ENCODE peak calls at places on chromosome 17, in five cellular contexts. S is right lobe of liver, O is cardiac fibroblast, Q is esophagus squamous epithelium, I is progenitor cell of endocrine pancreas. M is an unnamed sample.

GRCh38 chr17:10295728-10296343 is 77.0 kb downstream of the MYH13 start:
- DNase-seq in Q (no peak), O (peak; percentile 67), I (peak; percentile 58), S (no peak), M (peak; percentile 28)

GRCh38 chr17:19391432-19391831 is 4.4 kb upstream of the MFAP4 start:
- DNase-seq in O (no peak), Q (no peak), S (no peak), I (no peak), M (no peak)

GRCh38 chr17:31726980-31727427 is 132.0 kb downstream of the COPRS start:
- DNase-seq in I (no peak), O (peak; percentile 49), Q (no peak), S (no peak), M (no peak)

GRCh38 chr17:17757391-17757791 is 76.1 kb downstream of the RAI1 start:
- DNase-seq in Q (no peak), O (no peak), I (no peak), S (no peak), M (no peak)

GRCh38 chr17:77815127-77815905 is 143.2 kb upstream of the TNRC6C start:
- DNase-seq in I (no peak), Q (no peak), O (no peak), S (no peak), M (no peak)

GRCh38 chr17:80498242-80498919 is 22.0 kb upstream of the NPTX1 start:
- DNase-seq in Q (no peak), O (peak; percentile 45), S (no peak), I (no peak), M (no peak)

GRCh38 chr17:55351027-55351625 is 70.5 kb downstream of the MMD start:
- DNase-seq in Q (no peak), I (no peak), S (no peak), O (no peak), M (no peak)

GRCh38 chr17:66549731-66550207 is 247.4 kb downstream of the PRKCA start:
- DNase-seq in S (no peak), O (peak; percentile 78), Q (no peak), I (no peak), M (no peak)

GRCh38 chr17:63950940-63951907 is 19.1 kb upstream of the CD79B start:
- DNase-seq in Q (no peak), I (peak; percentile 58), S (no peak), O (no peak), M (peak; percentile 77)

GRCh38 chr17:56165017-56165720 is 11.9 kb downstream of the ANKFN1 start:
- DNase-seq in S (no peak), I (no peak), Q (no peak), O (peak; percentile 12), M (no peak)

GRCh38 chr17:4083173-4083572 is 59.7 kb downstream of the ZZEF1 start:
- DNase-seq in S (no peak), Q (no peak), O (no peak), I (no peak), M (no peak)

GRCh38 chr17:62740066-62740465 is 68.0 kb downstream of the MARCHF10 start:
- DNase-seq in Q (no peak), S (no peak), I (no peak), O (no peak), M (no peak)

GRCh38 chr17:59378621-59379194 is 47.3 kb downstream of the YPEL2 start:
- DNase-seq in Q (no peak), O (peak; percentile 94), S (no peak), I (no peak), M (no peak)

GRCh38 chr17:83179378-83179777 is 100.0 kb downstream of the METRNL start:
- DNase-seq in O (no peak), S (peak; percentile 31), I (no peak), Q (no peak), M (no peak)

GRCh38 chr17:82598256-82599011 is 49.8 kb downstream of the WDR45B start:
- DNase-seq in I (no peak), Q (no peak), O (peak; percentile 79), S (peak; percentile 60), M (no peak)

GRCh38 chr17:42386784-42387183 is 1.5 kb downstream of the STAT3 start:
- DNase-seq in Q (no peak), I (no peak), S (no peak), O (no peak), M (no peak)

GRCh38 chr17:77388384-77389306 is 247.9 kb downstream of the SEC14L1 start:
- DNase-seq in S (peak; percentile 93), Q (no peak), O (peak; percentile 64), I (no peak), M (no peak)

GRCh38 chr17:79620207-79621038 is 9.6 kb upstream of the RBFOX3 start:
- DNase-seq in O (no peak), I (no peak), S (peak; percentile 40), Q (no peak), M (no peak)

GRCh38 chr17:32971171-32971570 is 20.5 kb upstream of the SPACA3 start:
- DNase-seq in S (no peak), Q (no peak), O (peak; percentile 68), I (no peak), M (no peak)

GRCh38 chr17:13813347-13814240 is 211.9 kb upstream of the HS3ST3A1 start:
- DNase-seq in S (no peak), O (no peak), Q (no peak), I (no peak), M (no peak)

GRCh38 chr17:37502009-37502936 is 12.6 kb downstream of the DUSP14 start:
- DNase-seq in Q (no peak), S (peak; percentile 87), O (no peak), I (no peak), M (no peak)

GRCh38 chr17:72233981-72234380 is 113.2 kb downstream of the SOX9 start:
- DNase-seq in S (no peak), Q (no peak), I (no peak), O (no peak), M (no peak)

GRCh38 chr17:66152756-66153155 is 39.2 kb downstream of the CEP112 start:
- DNase-seq in O (peak; percentile 33), I (no peak), S (no peak), Q (no peak), M (no peak)

GRCh38 chr17:48322060-48322459 is 108.0 kb downstream of the SKAP1 start:
- DNase-seq in Q (no peak), O (peak; percentile 34), S (no peak), I (no peak), M (no peak)

GRCh38 chr17:45631941-45632340 is 141.4 kb upstream of the PLEKHM1 start:
- DNase-seq in S (no peak), Q (no peak), O (no peak), I (no peak), M (no peak)

GRCh38 chr17:37830151-37830993 is 85.5 kb upstream of the HNF1B start:
- DNase-seq in O (no peak), I (no peak), S (no peak), Q (no peak), M (no peak)

GRCh38 chr17:6304894-6305612 is 129.9 kb downstream of the AIPL1 start:
- DNase-seq in O (no peak), Q (no peak), I (no peak), S (no peak), M (no peak)

GRCh38 chr17:45376171-45376564 is 56.5 kb downstream of the ARHGAP27 start:
- DNase-seq in Q (no peak), I (no peak), O (no peak), S (peak; percentile 2), M (no peak)

GRCh38 chr17:5364696-5365095 is 54.8 kb downstream of the NUP88 start:
- DNase-seq in Q (no peak), I (no peak), S (no peak), O (no peak), M (no peak)

GRCh38 chr17:78995022-78995760 is 14.4 kb downstream of the CANT1 start:
- DNase-seq in I (no peak), S (peak; percentile 48), O (no peak), Q (no peak), M (no peak)

GRCh38 chr17:31654936-31655335 is 204.1 kb downstream of the COPRS start:
- DNase-seq in O (no peak), Q (no peak), I (no peak), S (no peak), M (peak; percentile 58)

GRCh38 chr17:73342057-73342522 is 30.3 kb upstream of the CDC42EP4 start:
- DNase-seq in Q (no peak), I (no peak), S (no peak), O (peak; percentile 92), M (peak; percentile 87)

GRCh38 chr17:2776589-2777241 is 19.5 kb upstream of the RAP1GAP2 start:
- DNase-seq in O (no peak), Q (no peak), I (peak; percentile 82), S (no peak), M (peak; percentile 7)

GRCh38 chr17:77285594-77286390 is 145.0 kb downstream of the SEC14L1 start:
- DNase-seq in I (no peak), S (peak; percentile 93), O (peak; percentile 95), Q (no peak), M (peak; percentile 80)

GRCh38 chr17:33950061-33950460 is 305.0 kb upstream of the CCL2 start:
- DNase-seq in I (no peak), Q (no peak), S (no peak), O (no peak), M (no peak)

DNA sequence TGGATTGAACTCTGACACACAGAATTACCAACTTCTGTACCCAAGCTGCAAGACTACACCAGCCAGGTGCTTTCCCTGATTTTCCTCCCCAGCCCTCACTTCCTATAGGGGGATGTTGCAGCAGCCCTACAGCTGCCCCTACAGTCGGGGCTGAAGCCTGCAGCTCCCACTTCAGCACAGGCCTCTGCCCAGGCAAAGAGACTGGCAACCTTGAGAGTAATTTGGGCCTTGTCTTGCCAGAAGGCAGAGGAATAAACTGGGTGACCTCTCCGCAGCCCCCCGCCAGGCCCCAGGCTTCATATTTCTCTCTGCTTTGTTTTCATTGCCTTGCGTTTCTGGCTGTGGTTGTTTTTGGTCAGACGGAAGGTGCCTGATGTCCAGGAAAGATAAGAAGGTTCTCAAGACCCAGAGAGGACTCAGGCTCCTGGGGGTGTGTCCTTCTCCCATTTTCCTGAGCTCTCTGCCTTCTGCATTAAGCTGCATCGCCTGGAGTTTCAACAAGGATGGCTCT is 32.0 kb downstream of the SLC6A4 start:
- DNase-seq in Q (no peak), I (no peak), O (no peak), S (no peak), M (no peak)
- TF ChIP-seq CTCF in Q (no peak), I (no peak), O (no peak), S (no peak), M (no peak)

GRCh38 chr17:40068917-40069750 is 6.4 kb downstream of the THRA start:
- DNase-seq in O (peak; percentile 80), I (no peak), S (peak; percentile 87), Q (no peak), M (peak; percentile 71)
- TF ChIP-seq CTCF in O (no peak), I (no peak), S (no peak), Q (no peak), M (no peak)

GRCh38 chr17:7982666-7983065 is 19.7 kb upstream of the GUCY2D start:
- DNase-seq in Q (no peak), I (no peak), S (no peak), O (peak; percentile 44), M (no peak)
- TF ChIP-seq CTCF in Q (no peak), I (peak; percentile 11), S (no peak), O (no peak), M (no peak)

DNA sequence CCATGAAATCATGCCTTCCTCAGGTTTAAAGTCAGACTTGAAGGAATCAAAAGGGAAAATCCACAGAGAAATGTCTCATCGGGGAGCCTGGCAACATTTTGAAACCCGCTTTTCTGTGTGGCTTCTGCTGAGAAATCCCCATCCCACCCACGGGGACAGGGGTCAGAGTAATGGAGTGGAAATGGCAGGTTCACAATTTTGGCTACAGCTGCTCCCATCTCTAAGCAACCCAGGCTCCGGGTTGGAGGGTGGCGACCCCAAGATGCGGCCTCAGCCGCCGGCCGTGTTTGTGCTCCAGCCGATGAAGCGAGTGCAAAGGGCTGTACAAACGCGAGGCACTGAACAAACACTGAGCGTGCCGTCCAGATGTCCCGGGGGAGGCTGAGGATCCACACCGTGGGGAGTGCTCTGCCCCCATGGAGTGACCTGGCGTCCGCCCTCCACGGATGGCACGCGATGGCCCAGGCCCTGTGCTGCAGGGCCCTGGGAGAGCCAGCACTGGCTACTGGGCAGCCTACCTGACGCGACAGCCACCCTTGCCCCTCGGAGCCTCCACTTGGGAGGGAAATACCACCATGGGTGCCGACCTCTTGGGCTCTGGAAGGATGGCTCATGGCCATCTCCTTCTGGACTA is 22.2 kb downstream of the SLC43A2 start:
- DNase-seq in I (no peak), Q (no peak), O (no peak), S (no peak), M (no peak)
- TF ChIP-seq CTCF in I (no peak), Q (no peak), O (no peak), S (no peak), M (no peak)

M was measured in Calu3.